ENCODE peak calls at places on chromosomes 1 and 21, in nine cellular contexts. R, M, B, K, S, U, T, N and X are unnamed samples.

GRCh38 chr1:44652445-44653106 is 21.7 kb downstream of the TMEM53 start:
- DNase-seq in M (no peak), R (peak; percentile 65), S (peak; percentile 29), T (peak; percentile 86), B (peak; percentile 81), K (peak; percentile 85), U (peak; percentile 81), N (peak; percentile 91), X (peak; percentile 70)

GRCh38 chr1:186806477-186806876 is 22.3 kb upstream of the PLA2G4A start:
- DNase-seq in S (no peak), R (no peak), K (no peak), N (no peak), B (no peak), U (no peak), M (no peak), T (no peak), X (no peak)

GRCh38 chr1:201719812-201720521 is 109.0 kb upstream of the IPO9 start:
- DNase-seq in M (no peak), N (no peak), T (peak; percentile 85), S (peak; percentile 84), R (no peak), B (peak; percentile 67), U (no peak), K (peak; percentile 85), X (no peak)

GRCh38 chr1:15762546-15762945 is 4.0 kb downstream of the FBLIM1 start:
- DNase-seq in T (no peak), B (no peak), K (no peak), S (no peak), N (peak; percentile 6), U (no peak), R (no peak), M (no peak), X (no peak)

GRCh38 chr21:37827878-37828277 is 88.4 kb downstream of the KCNJ6 start:
- DNase-seq in M (no peak), U (no peak), T (no peak), N (no peak), R (no peak), K (no peak), B (no peak), S (no peak), X (no peak)

GRCh38 chr1:62268315-62268714 is 50.9 kb downstream of the KANK4 start:
- DNase-seq in S (no peak), M (no peak), K (no peak), R (no peak), N (no peak), T (no peak), B (no peak), U (no peak), X (no peak)

GRCh38 chr1:229870381-229870780 is 196.7 kb upstream of the GALNT2 start:
- DNase-seq in N (no peak), T (no peak), S (no peak), M (no peak), B (no peak), K (no peak), R (no peak), U (no peak), X (no peak)

GRCh38 chr1:53121319-53122172 is 20.9 kb downstream of the SLC1A7 start:
- DNase-seq in T (no peak), S (peak; percentile 70), B (no peak), N (peak; percentile 55), M (no peak), R (no peak), U (peak; percentile 15), K (no peak), X (no peak)

GRCh38 chr1:3456449-3456963 is 2.0 kb downstream of the ARHGEF16 start:
- DNase-seq in R (no peak), B (no peak), M (no peak), K (no peak), N (no peak), U (no peak), T (no peak), S (no peak), X (no peak)

GRCh38 chr1:30299393-30299792 is 424.0 kb downstream of the MATN1 start:
- DNase-seq in M (no peak), R (no peak), S (no peak), B (no peak), T (no peak), N (no peak), U (no peak), K (no peak), X (no peak)

GRCh38 chr1:202565890-202566289 is 144.4 kb downstream of the SYT2 start:
- DNase-seq in T (no peak), B (no peak), N (no peak), M (no peak), R (no peak), K (no peak), S (no peak), U (peak; percentile 11), X (no peak)

GRCh38 chr1:234611799-234612351 is 1.9 kb upstream of the IRF2BP2 start:
- DNase-seq in S (no peak), K (peak; percentile 75), T (no peak), N (no peak), U (peak; percentile 30), M (no peak), B (peak; percentile 33), R (no peak), X (no peak)

GRCh38 chr1:145918992-145919939 is 749 bp upstream of the PEX11B start:
- DNase-seq in S (no peak), R (no peak), M (peak; percentile 17), N (peak; percentile 46), T (peak; percentile 53), B (peak; percentile 15), U (peak; percentile 50), K (peak; percentile 28), X (no peak)

GRCh38 chr1:41638086-41639024 is 153.9 kb upstream of the EDN2 start:
- DNase-seq in T (no peak), B (no peak), U (no peak), M (no peak), N (no peak), S (no peak), K (no peak), R (no peak), X (no peak)

GRCh38 chr1:34398205-34398915 is 221.7 kb downstream of the C1orf94 start:
- DNase-seq in M (no peak), S (no peak), K (no peak), U (no peak), R (no peak), B (no peak), T (no peak), N (no peak), X (no peak)

GRCh38 chr1:227999056-227999930 is 7.5 kb upstream of the WNT3A start:
- DNase-seq in M (peak; percentile 30), R (peak; percentile 70), U (peak; percentile 74), S (peak; percentile 11), N (peak; percentile 83), B (peak; percentile 41), K (peak; percentile 39), T (no peak), X (peak; percentile 54)